ENCODE peak calls at places on chromosomes 13 and 19, in seven cellular contexts. One of them, this sample, is unnamed.

GRCh38 chr19:13002389-13002898 is 7.2 kb downstream of the NFIX start:
- DNase-seq in DMS79 treated with DMSO at 0.1 percent for 48 hours: no peak
- DNase-seq in occipital lobe: peak; percentile 93
- DNase-seq in heart right ventricle: no peak
- DNase-seq in tibial nerve: no peak
- DNase-seq in nephron progenitor cell: no peak
- DNase-seq in stimulated activated naive CD4-positive, alpha-beta T cell treated with Interleukin-2 at 50 U/mL for 16 hours: no peak
- DNase-seq in this sample: no peak

GRCh38 chr19:2026770-2027169 is 11.3 kb upstream of the BTBD2 start:
- DNase-seq in stimulated activated naive CD4-positive, alpha-beta T cell treated with Interleukin-2 at 50 U/mL for 16 hours: no peak
- DNase-seq in DMS79 treated with DMSO at 0.1 percent for 48 hours: no peak
- DNase-seq in tibial nerve: no peak
- DNase-seq in heart right ventricle: no peak
- DNase-seq in occipital lobe: no peak
- DNase-seq in nephron progenitor cell: no peak
- DNase-seq in this sample: no peak

GRCh38 chr19:38392707-38393308 is 4.3 kb downstream of the SPRED3 start:
- DNase-seq in stimulated activated naive CD4-positive, alpha-beta T cell treated with Interleukin-2 at 50 U/mL for 16 hours: no peak
- DNase-seq in occipital lobe: no peak
- DNase-seq in nephron progenitor cell: no peak
- DNase-seq in DMS79 treated with DMSO at 0.1 percent for 48 hours: no peak
- DNase-seq in tibial nerve: no peak
- DNase-seq in heart right ventricle: no peak
- DNase-seq in this sample: no peak

GRCh38 chr13:54206601-54207000 is 1178.0 kb downstream of the OLFM4 start:
- DNase-seq in occipital lobe: no peak
- DNase-seq in nephron progenitor cell: no peak
- DNase-seq in DMS79 treated with DMSO at 0.1 percent for 48 hours: no peak
- DNase-seq in heart right ventricle: no peak
- DNase-seq in tibial nerve: no peak
- DNase-seq in stimulated activated naive CD4-positive, alpha-beta T cell treated with Interleukin-2 at 50 U/mL for 16 hours: no peak
- DNase-seq in this sample: no peak

GRCh38 chr19:383922-384800 is 24.8 kb downstream of the C2CD4C start:
- DNase-seq in tibial nerve: no peak
- DNase-seq in nephron progenitor cell: peak; percentile 65
- DNase-seq in occipital lobe: no peak
- DNase-seq in DMS79 treated with DMSO at 0.1 percent for 48 hours: no peak
- DNase-seq in stimulated activated naive CD4-positive, alpha-beta T cell treated with Interleukin-2 at 50 U/mL for 16 hours: no peak
- DNase-seq in heart right ventricle: no peak
- DNase-seq in this sample: peak; percentile 89

GRCh38 chr19:18675779-18676178 is 7.7 kb upstream of the CRTC1 start:
- DNase-seq in DMS79 treated with DMSO at 0.1 percent for 48 hours: no peak
- DNase-seq in nephron progenitor cell: no peak
- DNase-seq in stimulated activated naive CD4-positive, alpha-beta T cell treated with Interleukin-2 at 50 U/mL for 16 hours: no peak
- DNase-seq in heart right ventricle: no peak
- DNase-seq in tibial nerve: no peak
- DNase-seq in occipital lobe: no peak
- DNase-seq in this sample: peak; percentile 84

GRCh38 chr19:7342143-7342542 is 6.6 kb upstream of the ARHGEF18 start:
- DNase-seq in nephron progenitor cell: no peak
- DNase-seq in stimulated activated naive CD4-positive, alpha-beta T cell treated with Interleukin-2 at 50 U/mL for 16 hours: no peak
- DNase-seq in heart right ventricle: no peak
- DNase-seq in tibial nerve: no peak
- DNase-seq in DMS79 treated with DMSO at 0.1 percent for 48 hours: no peak
- DNase-seq in occipital lobe: no peak
- DNase-seq in this sample: no peak

GRCh38 chr13:48891586-48891985 is 84.1 kb upstream of the FNDC3A start:
- DNase-seq in heart right ventricle: no peak
- DNase-seq in occipital lobe: no peak
- DNase-seq in nephron progenitor cell: no peak
- DNase-seq in stimulated activated naive CD4-positive, alpha-beta T cell treated with Interleukin-2 at 50 U/mL for 16 hours: no peak
- DNase-seq in DMS79 treated with DMSO at 0.1 percent for 48 hours: no peak
- DNase-seq in tibial nerve: no peak
- DNase-seq in this sample: no peak

GRCh38 chr13:50592412-50593145 is 250.9 kb downstream of the DLEU7 start:
- DNase-seq in nephron progenitor cell: no peak
- DNase-seq in DMS79 treated with DMSO at 0.1 percent for 48 hours: no peak
- DNase-seq in heart right ventricle: no peak
- DNase-seq in occipital lobe: no peak
- DNase-seq in tibial nerve: no peak
- DNase-seq in stimulated activated naive CD4-positive, alpha-beta T cell treated with Interleukin-2 at 50 U/mL for 16 hours: no peak
- DNase-seq in this sample: no peak

GRCh38 chr19:29795882-29796523 is 15.8 kb upstream of the CCNE1 start:
- DNase-seq in DMS79 treated with DMSO at 0.1 percent for 48 hours: no peak
- DNase-seq in stimulated activated naive CD4-positive, alpha-beta T cell treated with Interleukin-2 at 50 U/mL for 16 hours: no peak
- DNase-seq in tibial nerve: no peak
- DNase-seq in nephron progenitor cell: no peak
- DNase-seq in occipital lobe: no peak
- DNase-seq in heart right ventricle: no peak
- DNase-seq in this sample: no peak

GRCh38 chr19:6126335-6126974 is 9.0 kb upstream of the ACSBG2 start:
- DNase-seq in tibial nerve: no peak
- DNase-seq in occipital lobe: no peak
- DNase-seq in heart right ventricle: no peak
- DNase-seq in stimulated activated naive CD4-positive, alpha-beta T cell treated with Interleukin-2 at 50 U/mL for 16 hours: no peak
- DNase-seq in nephron progenitor cell: no peak
- DNase-seq in DMS79 treated with DMSO at 0.1 percent for 48 hours: peak; percentile 23
- DNase-seq in this sample: peak; percentile 76

This sample was measured in GM23338.